ENCODE peak calls at places on chromosome 3, in eight cellular contexts. A is AG04450; U is neural progenitor cell; E is DND-41; M is CD4-positive, alpha-beta T cell; Q is fibroblast of lung; R is IMR-90; K is lower lobe of right lung. O is an unnamed sample. For H3K9me3, the result is how much of the 10 kb centered on the place peaks cover.

GRCh38 chr3:126545544-126545943 is 13.2 kb downstream of the C3orf22 start:
- DNase-seq in A (no peak), U (no peak), E (peak), M (no peak), Q (no peak), R (no peak), K (peak), O (peak)

GRCh38 chr3:136465296-136465695 is 215.2 kb downstream of the PCCB start:
- DNase-seq in A (no peak), U (no peak), E (no peak), M (no peak), Q (peak), R (peak), K (no peak), O (no peak)

GRCh38 chr3:192929755-192930491 is 12.3 kb upstream of the MB21D2 start:
- DNase-seq in A (no peak), U (no peak), E (no peak), M (no peak), Q (peak), R (no peak), K (no peak), O (no peak)

GRCh38 chr3:136120373-136121348 is 75.5 kb downstream of the MSL2 start:
- DNase-seq in A (no peak), U (no peak), E (no peak), M (no peak), Q (peak), R (peak), K (no peak), O (no peak)

GRCh38 chr3:48347500-48347899 is 14.0 kb upstream of the SPINK8 start:
- DNase-seq in A (no peak), U (no peak), E (no peak), M (no peak), Q (no peak), R (no peak), K (no peak), O (no peak)

GRCh38 chr3:73493543-73494314 is 131.0 kb downstream of the PDZRN3 start:
- DNase-seq in A (no peak), U (no peak), E (no peak), M (no peak), Q (peak), R (peak), K (no peak), O (peak)

GRCh38 chr3:22245122-22245521 is 494.1 kb upstream of the ZNF385D start:
- DNase-seq in A (no peak), U (no peak), E (no peak), M (no peak), Q (peak), R (peak), K (no peak), O (no peak)

GRCh38 chr3:17412950-17413530 is 329.4 kb downstream of the TBC1D5 start:
- DNase-seq in A (peak), U (peak), E (peak), M (no peak), Q (peak), R (peak), K (no peak), O (peak)

GRCh38 chr3:139572847-139573672 is 33.5 kb upstream of the RBP1 start:
- DNase-seq in A (no peak), U (no peak), E (no peak), M (no peak), Q (no peak), R (no peak), K (peak), O (peak)
- H3K27ac ChIP-seq in A (no peak), U (no peak), E (no peak), M (no peak), Q (no peak), R (no peak), K (no peak), O (no peak)

GRCh38 chr3:187966141-187966540 is 187.8 kb upstream of the LPP start:
- DNase-seq in A (no peak), U (no peak), E (no peak), M (no peak), Q (no peak), R (no peak), K (no peak), O (no peak)
- TF ChIP-seq CTCF in A (no peak), U (no peak), E (no peak), M (no peak), Q (no peak), R (no peak), K (no peak), O (no peak)

GRCh38 chr3:31652296-31652695 is 119.6 kb downstream of the STT3B start:
- DNase-seq in A (no peak), U (no peak), E (no peak), M (no peak), Q (no peak), R (no peak), K (no peak), O (no peak)
- H3K9me3 ChIP-seq in A (under half), U (under half), E (half or more), M (half or more), Q (under half), R (under half), K (half or more), O (under half)

DNA sequence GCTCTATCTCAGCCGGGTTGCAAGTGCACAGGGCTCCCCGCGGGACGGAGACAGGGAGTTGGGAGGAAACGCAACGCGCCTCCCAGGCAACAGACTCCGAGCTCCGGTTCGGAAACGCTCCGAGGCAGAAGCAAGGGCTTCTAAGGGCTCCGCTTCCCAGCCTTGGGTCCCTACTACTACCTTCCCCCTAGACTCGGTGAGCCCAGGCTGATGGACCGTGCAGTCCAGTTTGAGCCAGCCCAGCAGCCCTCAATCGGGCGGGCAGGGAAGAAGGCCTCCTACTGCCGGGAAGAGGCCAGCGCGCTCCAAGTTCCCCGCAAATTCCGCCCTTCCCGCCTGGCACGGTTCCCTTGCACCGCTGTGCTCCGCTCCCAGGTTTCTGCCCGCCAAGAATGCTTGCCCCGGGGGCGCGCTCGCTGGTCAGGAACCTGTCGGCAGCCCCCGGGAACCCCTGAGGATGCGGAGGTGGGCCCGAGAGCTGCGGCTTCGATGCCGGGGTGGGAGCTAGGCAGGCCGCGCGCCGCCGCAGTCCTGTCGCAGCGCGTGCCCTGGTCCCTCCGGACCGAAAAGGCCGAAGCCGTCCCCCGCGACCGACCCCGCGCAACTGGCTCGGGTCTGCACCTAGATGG is 728 bp downstream of the TRANK1 start:
- DNase-seq in A (no peak), U (peak), E (peak), M (peak), Q (peak), R (peak), K (peak), O (peak)
- H3K27ac ChIP-seq in A (peak), U (no peak), E (no peak), M (peak), Q (peak), R (peak), K (peak), O (no peak)

DNA sequence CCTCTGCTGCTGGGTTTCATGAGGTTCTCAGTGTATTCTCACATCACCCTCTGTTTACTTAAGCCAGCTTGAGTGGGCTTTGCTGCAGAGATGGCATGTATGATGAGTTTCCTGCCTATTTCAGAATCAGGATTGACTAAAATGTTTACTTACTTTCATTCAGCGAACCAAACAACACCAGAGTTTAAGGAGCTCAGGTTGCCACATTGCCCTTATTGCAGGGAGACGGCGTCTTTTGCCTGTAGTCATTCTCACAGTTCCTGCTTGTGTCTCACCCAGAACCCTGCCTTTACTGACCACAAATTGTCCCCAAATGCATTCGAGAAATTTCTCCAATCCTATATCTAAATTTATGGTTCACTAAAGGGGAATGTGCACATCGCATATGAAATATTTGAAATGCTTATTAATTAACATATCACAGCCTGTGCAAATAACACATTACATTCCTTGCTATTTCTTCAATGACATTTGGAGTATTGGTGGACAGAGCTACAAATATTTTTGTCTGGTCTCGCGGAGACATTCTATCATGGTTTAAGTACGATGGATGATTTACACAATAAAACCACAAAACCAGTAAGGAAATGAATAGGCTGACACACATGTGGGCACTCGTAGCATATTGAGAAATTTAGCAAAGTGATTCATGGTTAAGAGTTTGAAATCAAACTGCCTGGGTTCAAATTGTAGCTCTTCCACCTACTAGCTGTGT is 377.2 kb upstream of the CFAP20DC start:
- DNase-seq in A (no peak), U (no peak), E (no peak), M (no peak), Q (peak), R (peak), K (no peak), O (no peak)
- TF ChIP-seq CTCF in A (no peak), U (no peak), E (no peak), M (no peak), Q (no peak), R (no peak), K (no peak), O (no peak)

GRCh38 chr3:196517919-196518318 is 2.8 kb upstream of the SMCO1 start:
- DNase-seq in A (no peak), U (no peak), E (no peak), M (no peak), Q (no peak), R (no peak), K (no peak), O (no peak)
- H3K9me3 ChIP-seq in A (under half), U (under half), E (under half), M (half or more), Q (under half), R (under half), K (under half), O (under half)

GRCh38 chr3:180678231-180678630 is 1.1 kb downstream of the CCDC39 start:
- DNase-seq in A (no peak), U (no peak), E (no peak), M (no peak), Q (no peak), R (no peak), K (no peak), O (no peak)
- H3K27ac ChIP-seq in A (no peak), U (no peak), E (no peak), M (no peak), Q (no peak), R (no peak), K (no peak), O (no peak)

O was measured in adrenal gland.